ENCODE peak calls at places on chromosome 14, in six cellular contexts. R is NB4, X is Caco-2, K is A549, W is lung, L is retinal pigment epithelial cell. F is an unnamed sample.

GRCh38 chr14:85437143-85437542 is 92.8 kb upstream of the FLRT2 start:
- DNase-seq in R (no peak), X (no peak), K (peak), W (no peak), L (peak), F (no peak)

GRCh38 chr14:59249029-59249428 is 60.6 kb downstream of the DAAM1 start:
- DNase-seq in R (no peak), X (no peak), K (no peak), W (no peak), L (no peak), F (no peak)

GRCh38 chr14:68379510-68380303 is 413.2 kb downstream of the ZFP36L1 start:
- DNase-seq in R (no peak), X (no peak), K (no peak), W (no peak), L (no peak), F (no peak)

GRCh38 chr14:61710853-61711817 is 15.8 kb downstream of the HIF1A start:
- DNase-seq in R (no peak), X (no peak), K (no peak), W (no peak), L (no peak), F (no peak)

GRCh38 chr14:76045773-76046172 is 60.2 kb downstream of the IFT43 start:
- DNase-seq in R (no peak), X (no peak), K (no peak), W (no peak), L (no peak), F (no peak)

GRCh38 chr14:97848351-97848980 is 1051.3 kb downstream of the VRK1 start:
- DNase-seq in R (no peak), X (peak), K (no peak), W (no peak), L (no peak), F (no peak)

GRCh38 chr14:36426113-36426512 is 93.9 kb downstream of the NKX2-1 start:
- DNase-seq in R (no peak), X (no peak), K (no peak), W (no peak), L (no peak), F (no peak)

GRCh38 chr14:101351769-101352168 is 209.5 kb upstream of the DIO3 start:
- DNase-seq in R (no peak), X (no peak), K (no peak), W (no peak), L (no peak), F (no peak)

GRCh38 chr14:65277580-65278270 is 134.8 kb upstream of the FUT8 start:
- DNase-seq in R (no peak), X (no peak), K (no peak), W (no peak), L (peak), F (no peak)

GRCh38 chr14:54637829-54638446 is 71.0 kb downstream of the SAMD4A start:
- DNase-seq in R (no peak), X (no peak), K (peak), W (no peak), L (peak), F (no peak)

GRCh38 chr14:99185436-99186068 is 86.4 kb downstream of the BCL11B start:
- DNase-seq in R (no peak), X (no peak), K (no peak), W (no peak), L (no peak), F (no peak)

GRCh38 chr14:53890611-53891091 is 66.0 kb downstream of the BMP4 start:
- DNase-seq in R (no peak), X (no peak), K (no peak), W (no peak), L (no peak), F (no peak)

GRCh38 chr14:88933203-88933602 is 108.8 kb downstream of the TTC8 start:
- DNase-seq in R (no peak), X (no peak), K (no peak), W (no peak), L (no peak), F (no peak)

GRCh38 chr14:101478096-101478495 is 83.2 kb upstream of the DIO3 start:
- DNase-seq in R (no peak), X (no peak), K (no peak), W (no peak), L (no peak), F (no peak)

GRCh38 chr14:54478621-54479215 is 10.1 kb downstream of the GMFB start:
- DNase-seq in R (no peak), X (no peak), K (no peak), W (no peak), L (no peak), F (no peak)

GRCh38 chr14:21136024-21136423 is 19.8 kb downstream of the OR5AU1 start:
- DNase-seq in R (peak), X (no peak), K (peak), W (no peak), L (no peak), F (no peak)

GRCh38 chr14:52740751-52741150 is 10.8 kb downstream of the STYX start:
- DNase-seq in R (no peak), X (no peak), K (no peak), W (no peak), L (no peak), F (no peak)

GRCh38 chr14:70707138-70708038 is 65.7 kb downstream of the TTC9 start:
- DNase-seq in R (peak), X (no peak), K (peak), W (peak), L (no peak), F (peak)

GRCh38 chr14:99412122-99413061 is 68.3 kb downstream of the SETD3 start:
- DNase-seq in R (no peak), X (peak), K (no peak), W (no peak), L (no peak), F (no peak)

GRCh38 chr14:70655110-70655826 is 13.6 kb downstream of the TTC9 start:
- DNase-seq in R (peak), X (no peak), K (no peak), W (no peak), L (no peak), F (no peak)

GRCh38 chr14:91886961-91887360 is 19.6 kb upstream of the TC2N start:
- DNase-seq in R (no peak), X (no peak), K (no peak), W (no peak), L (no peak), F (no peak)

GRCh38 chr14:91317381-91318313 is 73.1 kb upstream of the GPR68 start:
- DNase-seq in R (peak), X (no peak), K (no peak), W (peak), L (no peak), F (no peak)

GRCh38 chr14:38481939-38482678 is 226.2 kb upstream of the CLEC14A start:
- DNase-seq in R (no peak), X (no peak), K (peak), W (peak), L (no peak), F (no peak)

GRCh38 chr14:65002586-65003210 is 16.0 kb downstream of the FNTB start:
- DNase-seq in R (peak), X (no peak), K (no peak), W (no peak), L (no peak), F (no peak)

GRCh38 chr14:88379706-88380343 is 5.6 kb upstream of the SPATA7 start:
- DNase-seq in R (no peak), X (no peak), K (no peak), W (no peak), L (no peak), F (no peak)

GRCh38 chr14:24369463-24369862 is 1.5 kb downstream of the NFATC4 start:
- DNase-seq in R (no peak), X (no peak), K (no peak), W (no peak), L (no peak), F (no peak)
- H3K4me3 ChIP-seq in R (no peak), X (no peak), K (no peak), W (no peak), L (peak), F (no peak)

DNA sequence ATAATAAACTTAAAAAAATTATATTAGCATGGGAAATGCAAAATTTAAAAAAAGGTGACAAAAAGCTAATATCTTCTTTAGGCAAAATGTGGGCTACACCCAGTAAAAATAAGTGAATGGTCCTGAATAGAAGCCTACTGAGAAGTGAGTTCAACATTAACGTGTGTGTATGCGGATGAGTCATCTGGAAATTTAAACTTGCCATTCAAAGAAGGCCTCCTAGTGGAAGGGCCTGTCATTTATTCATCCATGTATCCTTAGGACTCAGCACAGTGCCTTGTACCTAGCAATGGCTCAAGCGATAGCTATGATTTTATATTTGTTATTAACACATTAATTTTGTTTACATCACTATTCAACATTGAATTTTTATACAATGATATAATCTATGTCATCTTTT is 226.2 kb downstream of the NUBPL start:
- DNase-seq in R (peak), X (no peak), K (peak), W (no peak), L (no peak), F (peak)
- TF ChIP-seq CTCF in R (no peak), X (no peak), K (peak), W (no peak), L (peak), F (peak)

GRCh38 chr14:95464103-95464502 is 52.3 kb downstream of the SYNE3 start:
- DNase-seq in R (no peak), X (no peak), K (no peak), W (no peak), L (no peak), F (no peak)
- H3K4me3 ChIP-seq in R (no peak), X (no peak), K (no peak), W (no peak), L (no peak), F (no peak)

GRCh38 chr14:51410846-51411245 is 170.8 kb downstream of the TMX1 start:
- DNase-seq in R (no peak), X (no peak), K (no peak), W (no peak), L (no peak), F (no peak)
- TF ChIP-seq CTCF in R (no peak), X (no peak), K (no peak), W (no peak), L (no peak), F (no peak)

GRCh38 chr14:105376521-105377440 is 21.6 kb upstream of the TEX22 start:
- DNase-seq in R (no peak), X (no peak), K (no peak), W (no peak), L (no peak), F (no peak)
- H3K4me3 ChIP-seq in R (no peak), X (no peak), K (no peak), W (no peak), L (no peak), F (no peak)

DNA sequence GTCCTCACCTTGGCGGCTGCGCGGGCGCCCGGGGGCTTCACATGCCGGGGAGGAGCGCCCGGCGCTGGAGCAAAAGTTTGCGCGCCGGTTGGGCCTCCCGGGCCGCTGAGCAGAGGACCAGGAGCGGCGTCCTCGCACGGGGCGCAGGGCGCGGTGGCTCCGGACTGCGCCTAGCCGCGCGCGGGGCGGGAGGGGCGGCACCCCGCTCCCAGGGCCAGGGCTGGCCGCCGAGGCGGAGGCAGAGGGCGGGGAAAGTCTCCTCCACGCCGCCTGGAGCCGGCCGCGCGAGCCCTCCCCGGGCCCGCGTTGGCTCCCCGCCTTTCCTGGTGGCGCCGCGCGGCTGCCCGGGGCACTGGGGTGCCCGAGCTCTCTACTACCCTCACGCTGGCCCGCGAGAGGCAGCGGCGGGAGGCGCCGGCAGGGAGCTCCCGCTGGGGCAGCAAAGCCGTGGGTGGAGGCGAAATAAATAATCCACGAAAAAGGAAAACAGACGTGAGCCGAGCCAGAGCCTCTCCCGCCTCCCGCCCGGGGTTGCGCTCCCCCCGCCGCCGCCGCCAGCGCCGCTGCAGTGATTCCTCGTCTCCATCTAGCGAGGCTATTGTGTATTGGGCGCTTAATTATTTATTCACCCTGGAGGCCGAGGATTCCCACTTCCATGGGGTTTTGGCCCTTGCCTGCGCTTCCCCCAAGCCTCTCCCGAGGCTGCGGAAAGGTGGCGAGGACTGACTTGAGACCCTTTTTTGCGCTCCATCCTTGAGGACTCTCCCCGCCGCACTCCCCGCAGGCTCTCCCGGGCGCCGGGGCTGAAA is 476 bp upstream of the PRIMA1 start:
- DNase-seq in R (no peak), X (peak), K (peak), W (no peak), L (no peak), F (no peak)
- TF ChIP-seq CTCF in R (no peak), X (no peak), K (peak), W (no peak), L (no peak), F (no peak)

DNA sequence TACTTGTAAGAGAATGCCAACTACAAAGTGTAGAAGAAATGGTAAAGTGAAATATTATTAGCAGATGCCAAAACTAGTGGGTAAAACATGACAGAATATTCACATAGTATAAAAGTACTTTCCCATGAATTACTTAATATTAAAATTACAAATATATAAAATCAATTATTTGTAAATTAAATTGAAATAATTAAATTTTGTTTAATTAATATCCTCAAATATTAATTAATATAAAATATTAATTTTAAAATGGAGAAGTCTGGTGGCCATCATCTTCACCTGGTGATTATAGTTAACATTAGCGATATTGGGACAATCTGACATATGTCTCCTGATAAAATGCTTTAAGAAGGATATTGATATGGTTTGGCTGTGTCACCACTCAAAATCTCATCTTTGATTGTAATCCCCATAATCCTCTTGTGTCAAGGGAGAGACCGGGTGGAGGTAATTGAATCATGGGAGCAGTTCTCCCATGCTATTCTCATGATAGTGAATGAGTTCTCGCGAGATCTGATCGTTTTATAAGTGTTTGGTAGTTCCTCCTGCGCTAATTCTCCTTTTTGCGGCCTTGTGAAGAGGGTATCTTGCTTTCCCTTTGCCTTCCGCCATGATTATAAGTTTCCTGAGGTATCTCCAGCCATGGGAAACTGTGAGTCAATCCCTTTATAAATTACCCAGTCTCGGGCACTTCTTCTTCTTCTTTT is 55.0 kb upstream of the SGPP1 start:
- DNase-seq in R (no peak), X (no peak), K (no peak), W (no peak), L (no peak), F (no peak)
- H3K4me3 ChIP-seq in R (no peak), X (no peak), K (no peak), W (no peak), L (no peak), F (no peak)

GRCh38 chr14:102626530-102626929 is 34.1 kb downstream of the RCOR1 start:
- DNase-seq in R (no peak), X (no peak), K (no peak), W (no peak), L (no peak), F (no peak)
- TF ChIP-seq CTCF in R (no peak), X (no peak), K (no peak), W (no peak), L (peak), F (no peak)

DNA sequence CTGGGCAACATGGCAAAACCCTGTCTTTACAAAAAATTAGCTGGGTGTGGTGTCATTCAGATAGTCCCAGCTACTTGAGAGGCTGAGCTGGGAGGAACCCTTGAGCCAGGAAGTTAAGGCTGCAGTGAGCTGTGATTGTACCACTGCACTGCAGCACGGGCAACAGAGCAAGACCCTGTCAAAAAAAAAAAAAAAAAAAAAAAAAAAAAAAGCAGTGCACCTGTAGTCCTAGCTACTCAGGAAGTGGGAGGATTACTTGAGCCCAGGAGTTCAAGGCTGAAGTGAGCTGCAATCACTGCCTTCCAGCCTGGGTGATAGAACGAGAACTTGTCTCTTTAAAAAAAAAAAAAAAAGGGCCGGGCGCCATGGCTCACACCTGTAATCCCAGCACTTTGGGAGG is 5.6 kb downstream of the REM2 start:
- DNase-seq in R (no peak), X (no peak), K (no peak), W (no peak), L (no peak), F (no peak)
- H3K4me3 ChIP-seq in R (no peak), X (no peak), K (no peak), W (no peak), L (no peak), F (no peak)

GRCh38 chr14:93619176-93619793 is 169.0 kb downstream of the PRIMA1 start:
- DNase-seq in R (peak), X (peak), K (peak), W (no peak), L (no peak), F (peak)
- TF ChIP-seq CTCF in R (peak), X (peak), K (peak), W (peak), L (peak), F (peak)

F was measured in epithelial cell of proximal tubule.